ENCODE peak calls at places on chromosomes 16 and 17, in five cellular contexts. One of them, this sample, is unnamed.

GRCh38 chr17:74186498-74186897 is 17.0 kb upstream of the RPL38 start:
- DNase-seq in hippocampal formation: no peak
- DNase-seq in stimulated activated CD8-positive, alpha-beta memory T cell treated with anti-CD3 and anti-CD28 coated beads, Interleukin-4, amount 100 ng/mL, for 24 hours: no peak
- DNase-seq in anterior cingulate cortex: no peak
- DNase-seq in C1 segment of cervical spinal cord: no peak
- DNase-seq in this sample: no peak

GRCh38 chr16:73504591-73504990 is 456.7 kb upstream of the ZFHX3 start:
- DNase-seq in hippocampal formation: no peak
- DNase-seq in stimulated activated CD8-positive, alpha-beta memory T cell treated with anti-CD3 and anti-CD28 coated beads, Interleukin-4, amount 100 ng/mL, for 24 hours: no peak
- DNase-seq in anterior cingulate cortex: no peak
- DNase-seq in C1 segment of cervical spinal cord: no peak
- DNase-seq in this sample: no peak

GRCh38 chr16:63749256-63749655 is 1372.6 kb downstream of the CDH11 start:
- DNase-seq in hippocampal formation: no peak
- DNase-seq in stimulated activated CD8-positive, alpha-beta memory T cell treated with anti-CD3 and anti-CD28 coated beads, Interleukin-4, amount 100 ng/mL, for 24 hours: no peak
- DNase-seq in anterior cingulate cortex: no peak
- DNase-seq in C1 segment of cervical spinal cord: no peak
- DNase-seq in this sample: no peak

GRCh38 chr17:17348872-17349723 is 45.9 kb downstream of the NT5M start:
- DNase-seq in hippocampal formation: no peak
- DNase-seq in stimulated activated CD8-positive, alpha-beta memory T cell treated with anti-CD3 and anti-CD28 coated beads, Interleukin-4, amount 100 ng/mL, for 24 hours: no peak
- DNase-seq in anterior cingulate cortex: no peak
- DNase-seq in C1 segment of cervical spinal cord: no peak
- DNase-seq in this sample: no peak

GRCh38 chr17:49053171-49053829 is 56.1 kb downstream of the IGF2BP1 start:
- DNase-seq in hippocampal formation: no peak
- DNase-seq in stimulated activated CD8-positive, alpha-beta memory T cell treated with anti-CD3 and anti-CD28 coated beads, Interleukin-4, amount 100 ng/mL, for 24 hours: no peak
- DNase-seq in anterior cingulate cortex: no peak
- DNase-seq in C1 segment of cervical spinal cord: no peak
- DNase-seq in this sample: no peak

GRCh38 chr16:67447508-67448076 is 16.7 kb downstream of the HSD11B2 start:
- DNase-seq in hippocampal formation: no peak
- DNase-seq in stimulated activated CD8-positive, alpha-beta memory T cell treated with anti-CD3 and anti-CD28 coated beads, Interleukin-4, amount 100 ng/mL, for 24 hours: peak
- DNase-seq in anterior cingulate cortex: no peak
- DNase-seq in C1 segment of cervical spinal cord: no peak
- DNase-seq in this sample: no peak

GRCh38 chr17:7217113-7217987 is 2.3 kb downstream of the DLG4 start:
- DNase-seq in hippocampal formation: no peak
- DNase-seq in stimulated activated CD8-positive, alpha-beta memory T cell treated with anti-CD3 and anti-CD28 coated beads, Interleukin-4, amount 100 ng/mL, for 24 hours: no peak
- DNase-seq in anterior cingulate cortex: no peak
- DNase-seq in C1 segment of cervical spinal cord: no peak
- DNase-seq in this sample: no peak

GRCh38 chr16:34801875-34802274 is 1342.5 kb downstream of the TP53TG3F start:
- DNase-seq in hippocampal formation: no peak
- DNase-seq in stimulated activated CD8-positive, alpha-beta memory T cell treated with anti-CD3 and anti-CD28 coated beads, Interleukin-4, amount 100 ng/mL, for 24 hours: no peak
- DNase-seq in anterior cingulate cortex: no peak
- DNase-seq in C1 segment of cervical spinal cord: no peak
- DNase-seq in this sample: no peak

GRCh38 chr16:681746-682427 is 1.7 kb downstream of the STUB1 start:
- DNase-seq in hippocampal formation: no peak
- DNase-seq in stimulated activated CD8-positive, alpha-beta memory T cell treated with anti-CD3 and anti-CD28 coated beads, Interleukin-4, amount 100 ng/mL, for 24 hours: no peak
- DNase-seq in anterior cingulate cortex: no peak
- DNase-seq in C1 segment of cervical spinal cord: no peak
- DNase-seq in this sample: no peak

GRCh38 chr17:34578656-34579016 is 746 bp upstream of the TMEM132E start:
- DNase-seq in hippocampal formation: no peak
- DNase-seq in stimulated activated CD8-positive, alpha-beta memory T cell treated with anti-CD3 and anti-CD28 coated beads, Interleukin-4, amount 100 ng/mL, for 24 hours: no peak
- DNase-seq in anterior cingulate cortex: no peak
- DNase-seq in C1 segment of cervical spinal cord: no peak
- DNase-seq in this sample: no peak

GRCh38 chr16:877242-878065 is 76.9 kb upstream of the GNG13 start:
- DNase-seq in hippocampal formation: no peak
- DNase-seq in stimulated activated CD8-positive, alpha-beta memory T cell treated with anti-CD3 and anti-CD28 coated beads, Interleukin-4, amount 100 ng/mL, for 24 hours: no peak
- DNase-seq in anterior cingulate cortex: no peak
- DNase-seq in C1 segment of cervical spinal cord: no peak
- DNase-seq in this sample: no peak

GRCh38 chr17:82963104-82963950 is 116.1 kb upstream of the METRNL start:
- DNase-seq in hippocampal formation: peak
- DNase-seq in stimulated activated CD8-positive, alpha-beta memory T cell treated with anti-CD3 and anti-CD28 coated beads, Interleukin-4, amount 100 ng/mL, for 24 hours: no peak
- DNase-seq in anterior cingulate cortex: peak
- DNase-seq in C1 segment of cervical spinal cord: no peak
- DNase-seq in this sample: peak

GRCh38 chr16:88633684-88634140 is 4.7 kb upstream of the IL17C start:
- DNase-seq in hippocampal formation: no peak
- DNase-seq in stimulated activated CD8-positive, alpha-beta memory T cell treated with anti-CD3 and anti-CD28 coated beads, Interleukin-4, amount 100 ng/mL, for 24 hours: peak
- DNase-seq in anterior cingulate cortex: no peak
- DNase-seq in C1 segment of cervical spinal cord: no peak
- DNase-seq in this sample: no peak

GRCh38 chr17:27226611-27227234 is 67.2 kb upstream of the WSB1 start:
- DNase-seq in hippocampal formation: no peak
- DNase-seq in stimulated activated CD8-positive, alpha-beta memory T cell treated with anti-CD3 and anti-CD28 coated beads, Interleukin-4, amount 100 ng/mL, for 24 hours: no peak
- DNase-seq in anterior cingulate cortex: no peak
- DNase-seq in C1 segment of cervical spinal cord: no peak
- DNase-seq in this sample: no peak

GRCh38 chr17:32486701-32487459 is at the start of gene CDK5R1:
- DNase-seq in hippocampal formation: peak
- DNase-seq in stimulated activated CD8-positive, alpha-beta memory T cell treated with anti-CD3 and anti-CD28 coated beads, Interleukin-4, amount 100 ng/mL, for 24 hours: peak
- DNase-seq in anterior cingulate cortex: peak
- DNase-seq in C1 segment of cervical spinal cord: peak
- DNase-seq in this sample: peak

GRCh38 chr16:177981-178676 is 1.6 kb downstream of the HBA1 start:
- DNase-seq in hippocampal formation: no peak
- DNase-seq in stimulated activated CD8-positive, alpha-beta memory T cell treated with anti-CD3 and anti-CD28 coated beads, Interleukin-4, amount 100 ng/mL, for 24 hours: no peak
- DNase-seq in anterior cingulate cortex: no peak
- DNase-seq in C1 segment of cervical spinal cord: no peak
- DNase-seq in this sample: no peak